ENCODE peak calls at places on chromosomes 1 and 21, in four cellular contexts. D is GM12878, Z is HepG2, T is K562. M is an unnamed sample.

GRCh38 chr21:33866851-33867250 is 48.8 kb downstream of the ATP5PO start:
- DNase-seq in D (no peak), Z (no peak), T (no peak), M (no peak)

GRCh38 chr1:184407816-184408510 is 21.1 kb downstream of the C1orf21 start:
- DNase-seq in D (no peak), Z (no peak), T (no peak), M (no peak)

GRCh38 chr1:34742667-34743270 is 12.1 kb upstream of the GJB5 start:
- DNase-seq in D (peak), Z (peak), T (peak), M (peak)

GRCh38 chr1:97041011-97041410 is 319.4 kb downstream of the PTBP2 start:
- DNase-seq in D (no peak), Z (no peak), T (no peak), M (no peak)

GRCh38 chr1:41109316-41110263 is 88.1 kb upstream of the SLFNL1 start:
- DNase-seq in D (no peak), Z (peak), T (peak), M (peak)

GRCh38 chr1:41357451-41358151 is 3.6 kb upstream of the FOXO6 start:
- DNase-seq in D (no peak), Z (no peak), T (peak), M (no peak)

GRCh38 chr1:43978551-43979260 is at the start of gene B4GALT2:
- DNase-seq in D (no peak), Z (peak), T (peak), M (no peak)

GRCh38 chr1:27538793-27539192 is 48.8 kb upstream of the WASF2 start:
- DNase-seq in D (no peak), Z (no peak), T (peak), M (no peak)

GRCh38 chr1:16073490-16074104 is at the start of gene FAM131C:
- DNase-seq in D (no peak), Z (no peak), T (no peak), M (no peak)

GRCh38 chr21:38095220-38095619 is 161.6 kb upstream of the KCNJ15 start:
- DNase-seq in D (no peak), Z (no peak), T (no peak), M (no peak)

GRCh38 chr1:155008015-155008941 is 5.7 kb downstream of the ZBTB7B start:
- DNase-seq in D (no peak), Z (no peak), T (peak), M (no peak)

GRCh38 chr1:156908541-156908940 is 11.9 kb upstream of the LRRC71 start:
- DNase-seq in D (no peak), Z (no peak), T (no peak), M (no peak)

GRCh38 chr21:16571594-16571993 is 841.8 kb downstream of the USP25 start:
- DNase-seq in D (no peak), Z (no peak), T (no peak), M (no peak)

GRCh38 chr21:16570196-16570595 is 840.4 kb downstream of the USP25 start:
- DNase-seq in D (no peak), Z (no peak), T (no peak), M (no peak)

GRCh38 chr21:16570856-16571255 is 841.1 kb downstream of the USP25 start:
- DNase-seq in D (no peak), Z (no peak), T (no peak), M (no peak)

GRCh38 chr21:16568661-16569060 is 838.9 kb downstream of the USP25 start:
- DNase-seq in D (no peak), Z (no peak), T (no peak), M (no peak)

GRCh38 chr21:16569679-16570078 is 839.9 kb downstream of the USP25 start:
- DNase-seq in D (no peak), Z (no peak), T (no peak), M (no peak)
- TF ChIP-seq MAX in D (no peak), Z (no peak), T (no peak), M (no peak)

DNA sequence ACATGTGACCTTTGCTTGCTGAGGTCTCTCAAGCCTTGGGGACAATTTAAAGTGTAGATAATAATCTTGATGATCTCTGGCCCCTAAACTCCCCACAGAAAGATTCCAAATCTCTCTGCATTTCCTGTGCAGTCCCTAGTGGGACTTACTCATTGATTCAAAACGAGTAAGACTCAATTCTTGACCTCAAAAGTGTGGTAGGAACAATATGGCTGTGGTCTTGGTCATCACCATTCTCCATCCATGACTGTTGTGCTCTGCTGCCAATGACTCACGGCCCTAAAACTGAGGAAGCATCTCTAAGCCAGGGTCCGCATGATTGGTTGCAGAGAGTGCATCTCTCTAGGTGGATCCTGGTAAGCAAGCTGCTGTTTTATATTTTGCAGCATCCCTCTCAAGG is 268.0 kb downstream of the PTGER3 start:
- DNase-seq in D (no peak), Z (no peak), T (no peak), M (no peak)
- TF ChIP-seq SRF in D (no peak), Z (no peak), T (no peak), M (no peak)

GRCh38 chr1:30817548-30817947 is 60.0 kb upstream of the LAPTM5 start:
- DNase-seq in D (no peak), Z (no peak), T (no peak), M (no peak)

GRCh38 chr1:30814292-30814691 is 56.7 kb upstream of the LAPTM5 start:
- DNase-seq in D (no peak), Z (no peak), T (no peak), M (no peak)

GRCh38 chr1:30817083-30817450 is 59.5 kb upstream of the LAPTM5 start:
- DNase-seq in D (no peak), Z (no peak), T (no peak), M (no peak)

GRCh38 chr1:30815556-30815955 is 58.0 kb upstream of the LAPTM5 start:
- DNase-seq in D (no peak), Z (no peak), T (no peak), M (no peak)

DNA sequence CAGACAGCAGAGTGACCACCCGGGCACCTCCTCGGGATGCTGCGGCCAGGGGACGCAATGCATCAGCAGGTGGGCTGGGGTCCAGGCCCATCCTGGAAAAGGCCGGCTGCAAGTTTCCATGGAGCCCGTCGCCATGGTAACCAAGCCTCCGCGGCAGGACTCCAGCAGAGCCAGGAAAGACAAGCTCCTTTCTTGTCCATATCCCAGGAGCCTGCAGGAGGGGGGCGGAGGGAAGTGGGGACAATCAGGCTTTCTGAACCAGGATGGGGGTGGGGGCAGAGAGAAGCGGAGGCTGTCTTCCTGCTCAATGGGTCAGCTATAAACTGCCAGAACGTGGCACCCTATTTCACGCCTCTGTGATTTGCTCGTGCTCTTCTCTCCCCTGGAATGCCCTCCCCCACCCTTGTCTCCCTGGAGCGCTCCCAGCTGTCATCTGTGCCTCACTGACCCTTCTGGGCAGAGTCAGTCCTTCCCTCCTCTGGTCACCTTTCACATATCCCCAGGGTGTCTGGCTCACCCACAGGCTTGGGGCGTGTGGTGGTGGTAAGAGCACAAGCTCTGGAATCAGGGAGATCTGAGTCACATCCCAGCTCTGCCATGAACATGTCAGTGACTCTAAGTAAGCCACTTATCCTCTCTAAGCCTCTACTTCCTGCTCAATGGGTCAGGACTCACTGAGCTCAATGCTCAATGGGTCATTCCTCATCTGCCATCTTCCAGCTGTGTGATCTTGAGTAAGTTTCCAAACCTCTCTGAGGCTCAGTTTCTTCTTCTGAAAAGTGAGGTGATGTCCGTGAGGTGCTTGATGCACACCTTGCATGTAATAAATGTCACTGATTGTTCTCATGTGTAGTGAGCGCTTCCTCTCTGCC is 58.9 kb upstream of the LAPTM5 start:
- DNase-seq in D (no peak), Z (no peak), T (no peak), M (no peak)
- H2AFZ ChIP-seq in D (no peak), Z (no peak), T (no peak), M (no peak)

GRCh38 chr1:8681317-8681650 is 136.2 kb downstream of the RERE start:
- DNase-seq in D (no peak), Z (peak), T (no peak), M (no peak)
- TF ChIP-seq MAX in D (no peak), Z (no peak), T (no peak), M (no peak)

M was measured in HCT116.